ENCODE peak calls at places on chromosomes 11 and 22, in four cellular contexts. I is K562, F is HepG2, V is GM12878. Q is an unnamed sample.

GRCh38 chr11:119779195-119780071 is 50.4 kb upstream of the NECTIN1 start:
- DNase-seq in F (no peak), V (no peak), I (no peak), Q (no peak)

GRCh38 chr11:34744511-34744910 is 123.6 kb downstream of the EHF start:
- DNase-seq in I (no peak), V (no peak), F (no peak), Q (no peak)

GRCh38 chr11:125069796-125070195 is 6.7 kb downstream of the SLC37A2 start:
- DNase-seq in V (no peak), I (no peak), F (no peak), Q (no peak)

GRCh38 chr11:107494036-107494435 is 36.4 kb upstream of the CWF19L2 start:
- DNase-seq in F (no peak), I (no peak), V (no peak), Q (no peak)

GRCh38 chr22:23243006-23243573 is 62.8 kb downstream of the BCR start:
- DNase-seq in F (no peak), I (peak), V (peak), Q (peak)

GRCh38 chr22:20566420-20567260 is 59.2 kb downstream of the MED15 start:
- DNase-seq in V (no peak), I (no peak), F (no peak), Q (no peak)

GRCh38 chr11:61904539-61905048 is 12.8 kb downstream of the RAB3IL1 start:
- DNase-seq in I (no peak), F (peak), V (no peak), Q (no peak)

GRCh38 chr11:85685820-85686459 is at the start of gene CCDC89:
- DNase-seq in F (peak), I (peak), V (no peak), Q (no peak)

GRCh38 chr11:69144719-69145365 is 10.9 kb upstream of the SMIM38 start:
- DNase-seq in F (no peak), V (no peak), I (no peak), Q (no peak)

GRCh38 chr11:10680956-10681487 is 12.5 kb downstream of the IRAG1 start:
- DNase-seq in I (no peak), F (no peak), V (no peak), Q (no peak)

GRCh38 chr11:77557553-77557952 is 32.2 kb upstream of the AQP11 start:
- DNase-seq in F (peak), I (no peak), V (no peak), Q (no peak)

GRCh38 chr11:111604392-111605009 is 2.3 kb downstream of the SIK2 start:
- DNase-seq in I (peak), F (peak), V (peak), Q (no peak)

GRCh38 chr22:37208401-37209139 is 3.7 kb downstream of the SSTR3 start:
- DNase-seq in V (no peak), F (no peak), I (no peak), Q (no peak)

GRCh38 chr11:37710031-37710430 is 1112.0 kb upstream of the RAG2 start:
- DNase-seq in F (no peak), I (no peak), V (no peak), Q (no peak)

GRCh38 chr11:132655187-132655855 is 877.0 kb downstream of the OPCML start:
- DNase-seq in V (no peak), I (no peak), F (no peak), Q (no peak)

GRCh38 chr11:76663912-76664440 is 6.6 kb downstream of the LRRC32 start:
- DNase-seq in F (no peak), V (no peak), I (no peak), Q (no peak)

GRCh38 chr22:49964136-49964492 is 3.5 kb downstream of the PIM3 start:
- DNase-seq in I (no peak), V (no peak), F (no peak), Q (no peak)

GRCh38 chr11:130689222-130689908 is 226.9 kb downstream of the SNX19 start:
- DNase-seq in V (no peak), F (no peak), I (no peak), Q (no peak)

GRCh38 chr11:28621648-28622215 is 513.5 kb downstream of the METTL15 start:
- DNase-seq in I (no peak), F (no peak), V (no peak), Q (no peak)
- TF ChIP-seq CBX5 in I (no peak), F (no peak), V (no peak), Q (no peak)

GRCh38 chr11:57641426-57641825 is 8.3 kb downstream of the YPEL4 start:
- DNase-seq in V (no peak), I (peak), F (peak), Q (no peak)
- TF ChIP-seq CBX5 in V (no peak), I (no peak), F (no peak), Q (no peak)

DNA sequence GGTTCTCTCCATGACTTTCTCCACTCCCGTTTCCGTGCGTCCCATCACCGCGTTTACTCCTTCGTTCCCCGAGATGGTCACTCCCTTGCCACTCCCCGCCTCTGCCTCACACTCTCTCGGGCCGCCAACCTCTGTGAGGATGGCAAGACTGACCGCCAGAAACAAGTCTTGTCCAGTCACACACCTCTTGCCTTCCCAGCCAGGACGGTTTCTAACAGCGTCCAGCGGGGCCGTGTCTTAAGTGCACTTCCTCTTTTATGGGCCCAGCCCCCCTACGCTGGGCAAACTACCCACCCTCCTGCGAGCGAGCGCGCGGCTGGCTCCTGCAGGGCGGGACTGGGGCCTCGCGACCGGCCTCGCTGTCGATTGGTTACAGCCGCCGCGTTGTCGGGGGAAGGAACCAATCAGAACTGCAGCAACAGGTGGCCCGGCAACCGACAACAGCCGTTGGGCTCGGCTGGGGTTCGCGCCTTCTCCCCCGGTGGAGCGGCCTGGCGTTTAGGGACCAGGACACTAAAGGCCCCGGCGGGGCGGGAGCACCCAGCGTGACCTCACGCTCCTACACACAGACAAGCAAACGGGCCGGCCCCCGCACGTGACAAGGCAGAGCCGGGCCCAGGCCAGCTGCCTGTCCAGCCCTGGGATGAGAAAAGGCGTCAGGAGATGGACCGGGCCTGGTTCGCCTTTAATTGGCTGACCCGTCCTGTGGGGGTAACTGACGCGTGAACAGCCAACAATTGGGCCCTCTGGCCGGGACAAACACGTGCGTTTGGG is 534 bp upstream of the UCP2 start:
- DNase-seq in I (peak), F (peak), V (peak), Q (peak)
- TF ChIP-seq CBX5 in I (no peak), F (no peak), V (no peak), Q (no peak)

DNA sequence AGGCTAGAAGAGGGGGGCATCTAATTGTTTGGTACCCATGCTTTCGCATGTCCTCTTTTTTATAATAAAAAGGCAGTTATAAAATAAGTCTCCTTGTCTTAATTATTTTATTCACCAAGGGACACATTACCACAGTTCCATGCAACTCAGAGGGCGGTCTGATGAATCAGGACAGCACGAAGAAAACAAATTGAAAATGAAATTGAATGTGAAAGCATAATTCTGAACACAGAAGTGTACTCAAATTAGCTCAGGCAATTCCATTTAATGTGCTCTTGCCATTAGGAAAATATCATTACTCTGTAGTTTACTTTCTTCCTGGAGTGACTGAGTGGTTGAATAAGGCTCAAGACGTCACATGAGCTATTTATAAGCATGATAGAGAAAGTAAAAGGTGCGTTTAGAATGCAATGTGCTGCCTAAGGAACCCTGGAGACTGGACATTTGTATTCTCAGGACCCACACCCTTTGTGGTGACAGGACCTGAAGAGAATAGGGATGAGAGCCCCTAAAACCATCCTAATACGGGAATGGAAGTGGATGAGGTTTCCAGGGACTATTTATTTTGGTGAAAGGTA is 59.6 kb downstream of the MTNR1B start:
- DNase-seq in F (no peak), I (no peak), V (no peak), Q (no peak)
- TF ChIP-seq CBX5 in F (no peak), I (no peak), V (no peak), Q (no peak)

GRCh38 chr11:90438069-90438468 is 215.2 kb upstream of the CHORDC1 start:
- DNase-seq in I (no peak), V (no peak), F (no peak), Q (no peak)

GRCh38 chr11:90434858-90435257 is 212.0 kb upstream of the CHORDC1 start:
- DNase-seq in F (peak), V (no peak), I (no peak), Q (no peak)
- TF ChIP-seq CBX5 in F (no peak), V (no peak), I (no peak), Q (no peak)

DNA sequence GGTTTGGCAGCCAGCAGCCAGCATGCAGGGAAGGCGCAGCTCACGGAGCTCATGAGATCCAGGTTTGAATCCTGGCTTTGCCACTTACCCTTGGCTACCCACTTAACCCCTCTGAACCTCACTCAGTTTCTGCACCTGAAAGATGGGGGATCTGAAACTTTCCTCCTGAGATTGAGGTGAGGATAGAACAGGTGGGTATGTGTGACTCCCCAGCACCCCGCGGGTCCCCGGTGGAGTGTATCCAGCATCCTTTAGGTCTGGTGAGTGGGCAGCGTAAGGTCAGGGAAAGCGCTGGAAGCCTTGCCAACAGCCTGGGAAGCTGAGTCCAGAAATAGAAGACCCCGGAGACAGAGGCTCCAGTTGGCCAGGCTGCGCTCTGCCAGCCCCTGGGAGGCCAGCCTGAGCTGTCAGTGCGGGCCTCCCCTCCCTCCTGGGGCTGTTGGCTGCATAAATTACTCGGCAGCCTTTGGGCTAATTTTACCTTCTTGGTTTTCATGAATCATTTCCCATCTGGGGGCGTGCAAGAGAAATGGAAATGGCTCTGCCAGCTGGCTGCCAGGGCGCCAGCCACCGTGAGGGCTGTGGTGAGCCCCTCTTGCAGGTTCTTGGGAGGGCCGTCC is 17.6 kb downstream of the PRDM11 start:
- DNase-seq in F (no peak), V (no peak), I (no peak), Q (no peak)
- TF ChIP-seq CBX5 in F (no peak), V (no peak), I (no peak), Q (no peak)

GRCh38 chr11:68118753-68119448 is 2.3 kb downstream of the CHKA start:
- DNase-seq in F (no peak), I (peak), V (peak), Q (no peak)

GRCh38 chr11:68121067-68121899 is at the start of gene CHKA:
- DNase-seq in F (peak), I (peak), V (peak), Q (peak)

GRCh38 chr11:68117896-68118470 is 3.2 kb downstream of the CHKA start:
- DNase-seq in V (no peak), F (peak), I (no peak), Q (no peak)

GRCh38 chr11:68122936-68123539 is 1.9 kb upstream of the CHKA start:
- DNase-seq in V (no peak), I (no peak), F (peak), Q (no peak)

DNA sequence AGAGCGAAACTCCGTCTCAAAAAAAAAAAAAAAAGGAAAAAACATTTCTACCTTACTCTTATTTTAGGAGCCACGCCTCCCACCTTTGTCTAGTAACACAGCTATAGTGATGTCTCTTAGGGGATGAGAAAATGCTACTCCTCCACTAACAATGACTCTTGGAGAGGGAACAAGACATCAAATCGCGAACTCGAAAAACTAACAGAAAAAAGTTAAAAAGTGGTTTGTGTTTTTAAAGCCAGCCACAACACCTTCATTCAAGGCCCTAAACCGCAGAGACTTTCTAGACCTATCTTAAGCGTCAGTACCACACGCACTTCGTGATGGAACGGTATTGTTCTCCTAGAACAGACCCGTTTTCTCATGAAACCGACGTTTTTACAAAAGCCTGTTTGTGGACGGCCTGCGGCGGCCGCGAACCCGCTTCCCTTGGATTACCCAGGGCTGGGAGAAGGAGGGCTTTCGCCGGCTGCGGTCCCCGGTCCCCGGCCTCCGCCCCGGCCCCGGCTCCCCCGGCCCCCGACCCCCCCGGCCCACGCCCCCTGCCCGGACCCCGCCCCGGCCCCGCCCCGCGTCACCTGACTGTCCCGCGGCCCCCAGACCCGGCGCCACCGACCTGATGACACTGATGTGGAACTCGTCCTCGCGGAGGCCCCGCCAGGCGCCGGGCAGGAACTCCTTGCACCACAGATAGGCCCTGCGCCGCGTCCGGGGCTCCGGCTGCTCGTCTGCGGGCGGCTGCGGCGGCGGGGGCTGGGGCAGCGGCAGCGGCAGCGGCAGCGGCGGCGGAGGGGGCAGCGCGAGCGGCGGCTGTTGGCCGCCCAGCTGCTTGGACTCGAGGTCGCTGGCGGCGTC is 749 bp downstream of the CHKA start:
- DNase-seq in V (peak), I (peak), F (peak), Q (no peak)
- TF ChIP-seq CBX5 in V (no peak), I (no peak), F (no peak), Q (no peak)

Q was measured in H1.